ENCODE peak calls at places on chromosomes 11 and 22, in nine cellular contexts. E is fibroblast of lung; M is CD8-positive, alpha-beta memory T cell; W is BE2C; F is GM23338; T is tibial artery; I is cardiac muscle cell; R is Karpas-422; B is IMR-90. C is an unnamed sample.

GRCh38 chr11:130561441-130561881 is 113.0 kb downstream of the ADAMTS15 start:
- DNase-seq in R (no peak), I (no peak), M (no peak), B (peak; percentile 35), F (no peak), W (no peak), T (no peak), E (peak; percentile 36), C (no peak)

GRCh38 chr11:94151311-94151710 is 22.7 kb downstream of the PANX1 start:
- DNase-seq in M (no peak), E (no peak), T (no peak), B (no peak), I (no peak), R (no peak), F (no peak), W (no peak), C (no peak)

GRCh38 chr11:6757373-6757967 is 14.3 kb downstream of the OR2AG2 start:
- DNase-seq in B (peak; percentile 59), T (peak; percentile 34), M (peak; percentile 74), I (peak; percentile 74), F (peak; percentile 81), R (peak; percentile 78), W (peak; percentile 22), E (peak; percentile 67), C (peak; percentile 53)

GRCh38 chr22:35648066-35649025 is at the start of gene APOL6:
- DNase-seq in I (no peak), R (peak; percentile 56), B (peak; percentile 76), E (peak; percentile 92), M (peak; percentile 67), F (peak; percentile 32), W (no peak), T (no peak), C (peak; percentile 62)

GRCh38 chr22:20751185-20751851 is 22.6 kb upstream of the SERPIND1 start:
- DNase-seq in W (no peak), F (peak; percentile 75), I (peak; percentile 20), E (peak; percentile 8), R (no peak), B (no peak), T (no peak), M (no peak), C (no peak)

GRCh38 chr11:88402192-88402715 is 64.7 kb upstream of the CTSC start:
- DNase-seq in W (no peak), I (no peak), T (no peak), B (peak; percentile 90), M (no peak), E (peak; percentile 78), F (no peak), R (no peak), C (no peak)

GRCh38 chr11:61068581-61068980 is 33.7 kb upstream of the CD5 start:
- DNase-seq in M (no peak), I (no peak), E (no peak), B (no peak), R (no peak), T (no peak), F (no peak), W (no peak), C (no peak)

GRCh38 chr22:29934596-29934995 is 51.6 kb downstream of the MTMR3 start:
- DNase-seq in W (no peak), I (peak; percentile 64), T (no peak), R (no peak), M (no peak), F (no peak), E (no peak), B (no peak), C (no peak)

GRCh38 chr11:121236115-121237001 is 56.2 kb upstream of the SC5D start:
- DNase-seq in E (no peak), M (no peak), I (peak; percentile 72), W (no peak), R (no peak), T (no peak), F (peak; percentile 25), B (no peak), C (no peak)

GRCh38 chr11:4008116-4008515 is 86.5 kb upstream of the RRM1 start:
- DNase-seq in E (no peak), F (no peak), W (no peak), R (no peak), B (no peak), I (no peak), T (no peak), M (no peak), C (no peak)

GRCh38 chr22:49564666-49565515 is 262.8 kb downstream of the BRD1 start:
- DNase-seq in I (no peak), R (no peak), F (no peak), B (no peak), T (peak; percentile 16), E (no peak), W (no peak), M (no peak), C (no peak)

GRCh38 chr11:61777234-61778090 is 14.9 kb downstream of the TMEM258 start:
- DNase-seq in W (no peak), I (no peak), B (no peak), T (no peak), E (no peak), F (peak; percentile 84), M (peak; percentile 71), R (no peak), C (peak; percentile 45)

GRCh38 chr11:20037358-20037757 is 122.9 kb downstream of the DBX1 start:
- DNase-seq in F (no peak), M (no peak), T (no peak), B (no peak), I (no peak), R (no peak), E (no peak), W (no peak), C (no peak)

GRCh38 chr11:78192223-78192719 is 3.6 kb downstream of the USP35 start:
- DNase-seq in F (no peak), M (peak; percentile 27), E (no peak), R (no peak), I (no peak), W (no peak), B (no peak), T (no peak), C (no peak)

GRCh38 chr22:26587991-26588613 is 1.8 kb downstream of the TPST2 start:
- DNase-seq in M (no peak), T (no peak), W (no peak), I (no peak), B (no peak), R (no peak), E (no peak), F (no peak), C (no peak)

GRCh38 chr11:130522284-130522961 is 74.0 kb downstream of the ADAMTS15 start:
- DNase-seq in M (no peak), R (no peak), I (peak; percentile 93), T (peak; percentile 96), F (peak; percentile 65), B (peak; percentile 97), W (peak; percentile 91), E (peak; percentile 95), C (peak; percentile 94)

GRCh38 chr11:117792992-117793391 is 4.0 kb downstream of the DSCAML1 start:
- DNase-seq in T (no peak), R (peak; percentile 67), W (no peak), E (no peak), F (no peak), M (no peak), B (no peak), I (no peak), C (no peak)
- H3K4me1 ChIP-seq in T (no peaks in the 10 kb centered on the region), R (peaks cover 10% of the 10 kb centered on the region), W (peaks cover 3% of the 10 kb centered on the region), E (no peaks in the 10 kb centered on the region), F (peaks cover 10% of the 10 kb centered on the region), M (peaks cover 18% of the 10 kb centered on the region), B (no peaks in the 10 kb centered on the region), I (peaks cover 6% of the 10 kb centered on the region), C (peaks cover 19% of the 10 kb centered on the region)

GRCh38 chr22:43925433-43926348 is 2.1 kb downstream of the PNPLA3 start:
- DNase-seq in F (peak; percentile 35), M (no peak), W (no peak), I (no peak), E (no peak), T (no peak), B (no peak), R (no peak), C (no peak)
- H3K4me3 ChIP-seq in F (peak overlapping the region; percentile 85), M (no peak overlapping the region), W (no peak overlapping the region), I (no peak overlapping the region), E (no peak overlapping the region), T (no peak overlapping the region), B (no peak overlapping the region), R (no peak overlapping the region), C (no peak overlapping the region)

DNA sequence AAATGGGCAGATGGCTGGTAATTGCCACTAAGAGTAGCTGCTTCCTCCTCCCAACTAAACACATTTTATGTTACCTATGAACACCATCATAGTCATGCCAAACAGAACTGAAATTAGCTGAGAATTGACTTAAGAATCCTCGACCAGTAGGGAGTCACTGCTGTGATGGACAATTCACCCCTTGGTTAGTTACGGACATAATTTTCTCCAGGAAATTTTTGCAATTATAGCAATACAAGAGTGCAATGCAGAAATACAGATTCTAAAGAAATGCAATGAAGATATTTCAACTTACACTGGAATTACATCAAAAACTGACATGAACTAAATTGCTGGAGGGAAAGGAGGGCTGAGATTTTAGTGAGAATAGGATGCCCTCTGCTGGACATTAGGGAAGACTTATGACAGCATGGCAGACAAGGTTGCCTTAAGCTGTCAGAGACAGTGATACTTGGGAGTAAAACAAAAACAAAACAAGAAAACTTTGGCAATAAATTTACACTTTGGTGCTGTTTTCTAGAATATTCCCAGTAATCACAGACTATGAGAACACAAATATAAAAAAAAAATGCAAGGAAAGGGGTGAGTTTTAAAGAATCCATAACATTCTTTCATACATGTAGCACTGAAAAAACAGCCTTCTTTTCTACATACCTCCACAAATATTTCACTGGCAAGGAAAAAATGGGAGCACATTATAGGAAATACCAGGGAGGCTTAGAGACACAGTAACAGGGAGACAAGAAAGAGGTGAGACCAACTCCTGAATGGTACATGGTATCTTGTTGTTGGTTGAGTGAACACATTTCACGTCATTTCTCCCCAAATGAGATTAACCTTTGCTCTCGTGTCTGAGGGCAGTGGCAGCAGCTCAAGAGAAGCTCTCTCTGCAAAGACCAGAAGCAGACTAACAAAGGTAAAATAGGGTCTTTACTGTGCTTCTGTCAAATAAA is 11.2 kb upstream of the PPP2R1B start:
- DNase-seq in B (peak; percentile 82), I (peak; percentile 71), E (peak; percentile 91), R (peak; percentile 100), M (no peak), F (peak; percentile 82), W (peak; percentile 35), T (no peak), C (peak; percentile 44)
- H3K4me1 ChIP-seq in B (peaks cover 4% of the 10 kb centered on the region), I (no peaks in the 10 kb centered on the region), E (no peaks in the 10 kb centered on the region), R (peaks cover 20% of the 10 kb centered on the region), M (no peaks in the 10 kb centered on the region), F (no peaks in the 10 kb centered on the region), W (peaks cover 9% of the 10 kb centered on the region), T (no peaks in the 10 kb centered on the region), C (no peaks in the 10 kb centered on the region)

GRCh38 chr11:31810779-31811647 is at the start of gene PAX6:
- DNase-seq in W (peak; percentile 76), B (peak; percentile 19), F (peak; percentile 89), E (no peak), R (no peak), I (peak; percentile 68), T (no peak), M (no peak), C (no peak)

GRCh38 chr11:31815743-31816466 is 4.8 kb upstream of the PAX6 start:
- DNase-seq in R (no peak), M (no peak), F (no peak), T (no peak), B (no peak), W (no peak), E (no peak), I (no peak), C (no peak)

GRCh38 chr11:31812392-31813241 is 1.5 kb upstream of the PAX6 start:
- DNase-seq in B (no peak), W (no peak), T (no peak), M (no peak), F (peak; percentile 51), E (no peak), I (no peak), R (no peak), C (no peak)

GRCh38 chr11:31813961-31814868 is 3.1 kb upstream of the PAX6 start:
- DNase-seq in R (no peak), T (no peak), I (no peak), M (no peak), F (peak; percentile 61), W (no peak), E (no peak), B (no peak), C (no peak)

GRCh38 chr11:31813242-31813960 is 2.3 kb upstream of the PAX6 start:
- DNase-seq in E (no peak), B (no peak), W (no peak), R (no peak), I (no peak), F (peak; percentile 58), M (no peak), T (no peak), C (no peak)
- H3K4me3 ChIP-seq in E (peak overlapping the region; percentile 38), B (peak overlapping the region; percentile 7), W (peak overlapping the region; percentile 34), R (no peak overlapping the region), I (peak overlapping the region; percentile 5), F (peak overlapping the region; percentile 71), M (peak overlapping the region; percentile 41), T (peak overlapping the region; percentile 42), C (peak overlapping the region; percentile 54)

C was measured in heart right ventricle.